ENCODE peak calls at places on chromosomes 3 and 15, in four cellular contexts. One of them, this sample, is unnamed.

GRCh38 chr15:63870403-63871209 is 36.9 kb upstream of the HERC1 start:
- DNase-seq in effector memory CD4-positive, alpha-beta T cell: no peak
- DNase-seq in vagina: no peak
- DNase-seq in HFF-Myc: peak; percentile 65
- DNase-seq in this sample: no peak

GRCh38 chr3:99128205-99128604 is 226.7 kb upstream of the DCBLD2 start:
- DNase-seq in vagina: no peak
- DNase-seq in HFF-Myc: no peak
- DNase-seq in effector memory CD4-positive, alpha-beta T cell: no peak
- DNase-seq in this sample: no peak

GRCh38 chr3:100210777-100211145 is 50.0 kb upstream of the TBC1D23 start:
- DNase-seq in HFF-Myc: peak; percentile 94
- DNase-seq in effector memory CD4-positive, alpha-beta T cell: no peak
- DNase-seq in vagina: no peak
- DNase-seq in this sample: no peak

GRCh38 chr3:66582721-66583141 is 81.9 kb upstream of the LRIG1 start:
- DNase-seq in effector memory CD4-positive, alpha-beta T cell: peak; percentile 55
- DNase-seq in vagina: no peak
- DNase-seq in HFF-Myc: no peak
- DNase-seq in this sample: peak; percentile 23

GRCh38 chr3:30658328-30659052 is 52.1 kb downstream of the TGFBR2 start:
- DNase-seq in HFF-Myc: peak; percentile 79
- DNase-seq in effector memory CD4-positive, alpha-beta T cell: no peak
- DNase-seq in vagina: no peak
- DNase-seq in this sample: peak; percentile 86

GRCh38 chr3:57512174-57512573 is 32.0 kb downstream of the DNAH12 start:
- DNase-seq in HFF-Myc: no peak
- DNase-seq in effector memory CD4-positive, alpha-beta T cell: no peak
- DNase-seq in vagina: no peak
- DNase-seq in this sample: no peak

GRCh38 chr3:50227390-50228183 is 8.4 kb upstream of the GNAI2 start:
- DNase-seq in HFF-Myc: peak; percentile 48
- DNase-seq in vagina: no peak
- DNase-seq in effector memory CD4-positive, alpha-beta T cell: peak; percentile 85
- DNase-seq in this sample: peak; percentile 90

GRCh38 chr15:73330206-73331051 is 38.3 kb downstream of the HCN4 start:
- DNase-seq in HFF-Myc: no peak
- DNase-seq in effector memory CD4-positive, alpha-beta T cell: no peak
- DNase-seq in vagina: no peak
- DNase-seq in this sample: no peak

GRCh38 chr15:70101459-70102113 is 3.9 kb upstream of the TLE3 start:
- DNase-seq in effector memory CD4-positive, alpha-beta T cell: no peak
- DNase-seq in vagina: no peak
- DNase-seq in HFF-Myc: peak; percentile 90
- DNase-seq in this sample: no peak

GRCh38 chr3:12748477-12748876 is 10.6 kb downstream of the TMEM40 start:
- DNase-seq in HFF-Myc: no peak
- DNase-seq in effector memory CD4-positive, alpha-beta T cell: no peak
- DNase-seq in vagina: no peak
- DNase-seq in this sample: no peak

GRCh38 chr3:126106336-126107202 is 22.6 kb upstream of the SLC41A3 start:
- DNase-seq in HFF-Myc: no peak
- DNase-seq in vagina: no peak
- DNase-seq in effector memory CD4-positive, alpha-beta T cell: no peak
- DNase-seq in this sample: no peak

GRCh38 chr3:194874783-194875182 is 189.1 kb downstream of the FAM43A start:
- DNase-seq in HFF-Myc: no peak
- DNase-seq in vagina: peak; percentile 43
- DNase-seq in effector memory CD4-positive, alpha-beta T cell: no peak
- DNase-seq in this sample: peak; percentile 1

GRCh38 chr15:78082106-78082742 is 4.7 kb upstream of the TBC1D2B start:
- DNase-seq in effector memory CD4-positive, alpha-beta T cell: no peak
- DNase-seq in HFF-Myc: no peak
- DNase-seq in vagina: no peak
- DNase-seq in this sample: no peak

GRCh38 chr3:94927175-94927574 is 864.3 kb downstream of the NSUN3 start:
- DNase-seq in effector memory CD4-positive, alpha-beta T cell: no peak
- DNase-seq in vagina: no peak
- DNase-seq in HFF-Myc: no peak
- DNase-seq in this sample: no peak

GRCh38 chr3:18087963-18088362 is 337.2 kb downstream of the SATB1 start:
- DNase-seq in effector memory CD4-positive, alpha-beta T cell: no peak
- DNase-seq in HFF-Myc: no peak
- DNase-seq in vagina: no peak
- DNase-seq in this sample: no peak

GRCh38 chr3:65210026-65210814 is 522.4 kb upstream of the ADAMTS9 start:
- DNase-seq in effector memory CD4-positive, alpha-beta T cell: no peak
- DNase-seq in vagina: no peak
- DNase-seq in HFF-Myc: no peak
- DNase-seq in this sample: no peak

GRCh38 chr3:180640987-180641386 is 38.3 kb downstream of the CCDC39 start:
- DNase-seq in effector memory CD4-positive, alpha-beta T cell: no peak
- DNase-seq in HFF-Myc: no peak
- DNase-seq in vagina: no peak
- DNase-seq in this sample: no peak

GRCh38 chr3:50442940-50443579 is 60.4 kb downstream of the CACNA2D2 start:
- DNase-seq in effector memory CD4-positive, alpha-beta T cell: no peak
- DNase-seq in HFF-Myc: no peak
- DNase-seq in vagina: no peak
- DNase-seq in this sample: no peak

DNA sequence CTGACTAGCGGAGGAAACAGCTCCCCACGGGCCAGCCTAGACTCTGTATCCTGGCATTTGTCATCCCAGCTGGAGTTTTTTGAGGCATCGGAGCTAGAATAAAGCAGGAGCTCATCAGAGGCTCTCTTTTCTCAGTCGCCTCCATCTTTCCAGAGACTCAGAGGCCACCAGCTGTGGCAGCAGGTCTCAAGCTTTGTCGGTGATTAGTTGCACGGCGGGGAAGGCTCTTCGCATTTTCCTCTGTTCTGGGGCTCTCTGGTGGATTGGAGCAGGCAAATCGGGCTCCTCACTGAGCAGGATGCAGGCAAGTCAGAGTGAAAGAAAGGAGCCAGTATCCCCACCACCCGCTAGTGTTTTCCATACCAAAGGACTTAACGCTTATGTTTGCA is 126.9 kb downstream of the PTPRG start:
- DNase-seq in vagina: no peak
- DNase-seq in effector memory CD4-positive, alpha-beta T cell: no peak
- DNase-seq in HFF-Myc: no peak
- DNase-seq in this sample: no peak
- H3K4me3 ChIP-seq in vagina: no peak overlapping the region
- H3K4me3 ChIP-seq in effector memory CD4-positive, alpha-beta T cell: no peak overlapping the region
- H3K4me3 ChIP-seq in HFF-Myc: no peak overlapping the region
- H3K4me3 ChIP-seq in this sample: no peak overlapping the region

DNA sequence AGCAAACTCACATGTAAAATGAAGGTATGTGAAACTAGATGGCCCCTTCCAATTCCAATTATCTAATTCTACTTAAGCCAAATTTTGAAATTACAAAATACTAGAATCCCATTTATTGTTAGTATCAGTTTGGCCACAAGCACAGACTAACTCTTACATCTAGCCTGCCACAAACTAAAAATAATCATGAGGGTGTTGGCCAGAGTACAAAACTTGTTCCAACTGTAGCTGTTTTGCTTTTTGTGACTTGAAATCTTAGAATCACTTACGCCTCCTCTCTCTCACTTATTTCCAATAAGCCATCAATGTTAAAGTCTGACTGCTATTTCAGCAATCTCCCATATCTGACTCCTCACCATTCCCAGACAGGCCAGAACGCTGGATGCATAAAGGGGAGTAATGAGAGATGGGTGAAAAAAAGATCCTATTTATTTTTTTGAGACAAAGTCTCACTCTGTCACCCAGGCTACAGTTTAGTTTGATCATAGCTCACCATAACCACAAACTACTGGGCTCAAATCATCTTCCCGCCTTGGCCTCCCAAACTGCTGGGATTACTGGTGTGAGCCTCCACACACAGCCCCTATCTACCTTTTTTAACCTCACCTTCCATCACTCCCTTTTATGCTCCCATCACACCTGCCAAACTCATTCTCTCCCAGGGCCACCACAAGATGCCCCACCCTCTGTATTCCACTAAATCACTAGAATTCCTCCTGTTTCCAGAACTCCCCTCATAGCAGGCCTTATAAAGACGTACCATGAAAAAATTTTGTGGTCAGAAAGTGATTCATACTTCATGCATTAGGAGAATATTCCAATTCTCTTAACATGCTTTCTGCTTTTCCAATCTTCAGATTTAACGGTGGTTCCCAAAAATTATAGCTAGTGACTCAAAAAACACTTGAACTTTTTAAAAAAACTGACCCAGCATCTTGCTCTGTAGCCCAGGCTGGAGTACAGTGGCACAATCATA is 36.5 kb downstream of the ATOSA start:
- DNase-seq in vagina: no peak
- DNase-seq in HFF-Myc: peak; percentile 16
- DNase-seq in effector memory CD4-positive, alpha-beta T cell: no peak
- DNase-seq in this sample: no peak
- H3K4me3 ChIP-seq in vagina: no peak overlapping the region
- H3K4me3 ChIP-seq in HFF-Myc: no peak overlapping the region
- H3K4me3 ChIP-seq in effector memory CD4-positive, alpha-beta T cell: no peak overlapping the region
- H3K4me3 ChIP-seq in this sample: no peak overlapping the region

GRCh38 chr15:36914962-36915808 is 185.2 kb downstream of the MEIS2 start:
- DNase-seq in vagina: no peak
- DNase-seq in effector memory CD4-positive, alpha-beta T cell: no peak
- DNase-seq in HFF-Myc: no peak
- DNase-seq in this sample: no peak
- H3K4me3 ChIP-seq in vagina: no peak overlapping the region
- H3K4me3 ChIP-seq in effector memory CD4-positive, alpha-beta T cell: no peak overlapping the region
- H3K4me3 ChIP-seq in HFF-Myc: no peak overlapping the region
- H3K4me3 ChIP-seq in this sample: no peak overlapping the region

GRCh38 chr15:40926659-40927496 is 2.3 kb upstream of the DLL4 start:
- DNase-seq in HFF-Myc: no peak
- DNase-seq in effector memory CD4-positive, alpha-beta T cell: no peak
- DNase-seq in vagina: no peak
- DNase-seq in this sample: no peak
- H3K4me3 ChIP-seq in HFF-Myc: no peak overlapping the region
- H3K4me3 ChIP-seq in effector memory CD4-positive, alpha-beta T cell: peak overlapping the region; percentile 58
- H3K4me3 ChIP-seq in vagina: no peak overlapping the region
- H3K4me3 ChIP-seq in this sample: no peak overlapping the region

GRCh38 chr15:52290800-52291199 is 4.8 kb downstream of the MYO5C start:
- DNase-seq in HFF-Myc: no peak
- DNase-seq in vagina: no peak
- DNase-seq in effector memory CD4-positive, alpha-beta T cell: no peak
- DNase-seq in this sample: no peak
- H3K4me3 ChIP-seq in HFF-Myc: no peak overlapping the region
- H3K4me3 ChIP-seq in vagina: no peak overlapping the region
- H3K4me3 ChIP-seq in effector memory CD4-positive, alpha-beta T cell: no peak overlapping the region
- H3K4me3 ChIP-seq in this sample: no peak overlapping the region

GRCh38 chr3:86029590-86029989 is 961.4 kb downstream of the VGLL3 start:
- DNase-seq in vagina: no peak
- DNase-seq in effector memory CD4-positive, alpha-beta T cell: no peak
- DNase-seq in HFF-Myc: no peak
- DNase-seq in this sample: no peak
- H3K4me3 ChIP-seq in vagina: no peak overlapping the region
- H3K4me3 ChIP-seq in effector memory CD4-positive, alpha-beta T cell: no peak overlapping the region
- H3K4me3 ChIP-seq in HFF-Myc: no peak overlapping the region
- H3K4me3 ChIP-seq in this sample: no peak overlapping the region

GRCh38 chr3:60754617-60755016 is 496.6 kb downstream of the FHIT start:
- DNase-seq in HFF-Myc: no peak
- DNase-seq in effector memory CD4-positive, alpha-beta T cell: no peak
- DNase-seq in vagina: no peak
- DNase-seq in this sample: no peak

GRCh38 chr3:60755094-60755493 is 496.2 kb downstream of the FHIT start:
- DNase-seq in vagina: no peak
- DNase-seq in effector memory CD4-positive, alpha-beta T cell: no peak
- DNase-seq in HFF-Myc: no peak
- DNase-seq in this sample: no peak

GRCh38 chr3:60757724-60758123 is 493.5 kb downstream of the FHIT start:
- DNase-seq in effector memory CD4-positive, alpha-beta T cell: no peak
- DNase-seq in HFF-Myc: no peak
- DNase-seq in vagina: no peak
- DNase-seq in this sample: no peak

GRCh38 chr3:60756636-60757035 is 494.6 kb downstream of the FHIT start:
- DNase-seq in HFF-Myc: no peak
- DNase-seq in effector memory CD4-positive, alpha-beta T cell: no peak
- DNase-seq in vagina: no peak
- DNase-seq in this sample: no peak

GRCh38 chr3:60756231-60756630 is 495.0 kb downstream of the FHIT start:
- DNase-seq in effector memory CD4-positive, alpha-beta T cell: no peak
- DNase-seq in vagina: no peak
- DNase-seq in HFF-Myc: no peak
- DNase-seq in this sample: no peak
- H3K4me3 ChIP-seq in effector memory CD4-positive, alpha-beta T cell: no peak overlapping the region
- H3K4me3 ChIP-seq in vagina: no peak overlapping the region
- H3K4me3 ChIP-seq in HFF-Myc: no peak overlapping the region
- H3K4me3 ChIP-seq in this sample: no peak overlapping the region

DNA sequence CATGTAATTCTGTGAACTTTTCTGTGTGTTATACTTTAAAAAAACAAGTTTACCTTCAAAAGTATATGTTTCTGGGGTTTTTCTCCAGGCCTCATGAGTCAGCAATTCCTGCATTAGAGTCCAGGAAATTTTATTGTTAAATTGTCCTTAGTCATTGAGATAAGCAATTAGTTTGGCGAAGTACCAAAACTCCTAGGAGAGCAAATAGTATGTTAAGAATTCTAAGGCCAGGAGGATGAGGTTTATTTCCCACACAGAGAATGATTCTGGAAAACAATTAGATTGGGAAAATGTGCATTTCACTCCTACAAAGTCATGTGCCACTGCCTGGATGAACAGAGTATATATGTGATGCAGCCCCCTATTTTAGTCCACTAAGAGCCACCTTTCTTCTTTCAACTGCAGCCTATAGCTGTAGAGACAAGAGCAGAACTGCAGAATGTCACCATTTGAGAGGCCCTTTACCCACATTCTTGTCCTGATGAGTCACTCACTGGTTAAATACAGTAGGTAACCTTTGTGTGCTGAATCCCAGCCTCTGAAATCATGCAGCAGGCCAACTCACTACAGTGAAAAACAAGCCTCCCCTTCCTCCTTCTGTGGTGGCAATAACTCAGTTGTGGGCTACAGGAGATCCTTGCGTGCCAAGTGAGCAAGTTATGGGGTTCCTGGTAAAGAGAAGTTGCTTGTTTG is 452.8 kb upstream of the THBS1 start:
- DNase-seq in effector memory CD4-positive, alpha-beta T cell: no peak
- DNase-seq in HFF-Myc: peak; percentile 86
- DNase-seq in vagina: no peak
- DNase-seq in this sample: no peak
- H3K4me3 ChIP-seq in effector memory CD4-positive, alpha-beta T cell: no peak overlapping the region
- H3K4me3 ChIP-seq in HFF-Myc: no peak overlapping the region
- H3K4me3 ChIP-seq in vagina: no peak overlapping the region
- H3K4me3 ChIP-seq in this sample: no peak overlapping the region